ENCODE peak calls at places on chromosome 1, in nine cellular contexts. One of them, this sample, is unnamed.

GRCh38 chr1:172966844-172967540 is 83.7 kb downstream of the TNFSF18 start:
- DNase-seq in IMR-90: peak
- DNase-seq in endothelial cell of umbilical vein: peak
- DNase-seq in AG04450: no peak
- DNase-seq in RWPE1: no peak
- DNase-seq in H9: no peak
- DNase-seq in psoas muscle: no peak
- DNase-seq in right atrium auricular region: no peak
- DNase-seq in HL-60: no peak
- DNase-seq in this sample: no peak

GRCh38 chr1:86155061-86155806 is 1.3 kb downstream of the COL24A1 start:
- DNase-seq in IMR-90: no peak
- DNase-seq in endothelial cell of umbilical vein: no peak
- DNase-seq in AG04450: no peak
- DNase-seq in RWPE1: no peak
- DNase-seq in H9: peak
- DNase-seq in psoas muscle: peak
- DNase-seq in right atrium auricular region: peak
- DNase-seq in HL-60: no peak
- DNase-seq in this sample: peak

GRCh38 chr1:55402676-55403464 is 187.7 kb upstream of the USP24 start:
- DNase-seq in IMR-90: peak
- DNase-seq in endothelial cell of umbilical vein: no peak
- DNase-seq in AG04450: no peak
- DNase-seq in RWPE1: no peak
- DNase-seq in H9: no peak
- DNase-seq in psoas muscle: no peak
- DNase-seq in right atrium auricular region: no peak
- DNase-seq in HL-60: no peak
- DNase-seq in this sample: no peak

GRCh38 chr1:218374401-218374848 is 29.3 kb downstream of the TGFB2 start:
- DNase-seq in IMR-90: peak
- DNase-seq in endothelial cell of umbilical vein: no peak
- DNase-seq in AG04450: no peak
- DNase-seq in RWPE1: no peak
- DNase-seq in H9: no peak
- DNase-seq in psoas muscle: no peak
- DNase-seq in right atrium auricular region: no peak
- DNase-seq in HL-60: no peak
- DNase-seq in this sample: no peak

GRCh38 chr1:60903591-60903990 is 178.8 kb upstream of the NFIA start:
- DNase-seq in IMR-90: no peak
- DNase-seq in endothelial cell of umbilical vein: no peak
- DNase-seq in AG04450: no peak
- DNase-seq in RWPE1: no peak
- DNase-seq in H9: no peak
- DNase-seq in psoas muscle: peak
- DNase-seq in right atrium auricular region: peak
- DNase-seq in HL-60: no peak
- DNase-seq in this sample: no peak

GRCh38 chr1:234597894-234598293 is 12.1 kb downstream of the IRF2BP2 start:
- DNase-seq in IMR-90: peak
- DNase-seq in endothelial cell of umbilical vein: peak
- DNase-seq in AG04450: no peak
- DNase-seq in RWPE1: no peak
- DNase-seq in H9: no peak
- DNase-seq in psoas muscle: no peak
- DNase-seq in right atrium auricular region: peak
- DNase-seq in HL-60: peak
- DNase-seq in this sample: no peak

GRCh38 chr1:72846891-72847290 is 564.6 kb upstream of the NEGR1 start:
- DNase-seq in IMR-90: no peak
- DNase-seq in endothelial cell of umbilical vein: no peak
- DNase-seq in AG04450: no peak
- DNase-seq in RWPE1: no peak
- DNase-seq in H9: no peak
- DNase-seq in psoas muscle: no peak
- DNase-seq in right atrium auricular region: no peak
- DNase-seq in HL-60: no peak
- DNase-seq in this sample: no peak

GRCh38 chr1:231679109-231679508 is 52.5 kb downstream of the DISC1 start:
- DNase-seq in IMR-90: no peak
- DNase-seq in endothelial cell of umbilical vein: no peak
- DNase-seq in AG04450: no peak
- DNase-seq in RWPE1: no peak
- DNase-seq in H9: peak
- DNase-seq in psoas muscle: no peak
- DNase-seq in right atrium auricular region: no peak
- DNase-seq in HL-60: no peak
- DNase-seq in this sample: no peak

DNA sequence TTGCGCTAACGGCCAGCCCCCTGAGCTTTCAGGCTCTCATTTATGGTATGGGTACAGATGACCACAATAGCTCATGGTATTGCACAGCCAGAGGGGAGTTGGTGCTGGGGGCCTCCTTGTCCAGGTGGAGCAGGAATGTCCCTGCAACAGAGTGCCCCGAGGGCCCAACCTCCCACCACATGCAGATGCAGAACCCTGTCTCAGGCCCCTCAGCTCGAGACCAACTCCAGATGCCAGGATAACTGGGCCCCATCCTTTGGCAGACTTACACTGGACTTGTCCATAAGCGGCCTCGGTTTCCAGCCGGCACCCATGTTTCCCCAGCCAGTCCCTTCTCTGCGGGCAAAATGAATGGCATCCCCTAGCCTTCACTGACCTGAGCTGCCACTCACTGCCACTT is 67.1 kb downstream of the VWA5B1 start:
- DNase-seq in IMR-90: no peak
- DNase-seq in endothelial cell of umbilical vein: no peak
- DNase-seq in AG04450: no peak
- DNase-seq in RWPE1: no peak
- DNase-seq in H9: no peak
- DNase-seq in psoas muscle: no peak
- DNase-seq in right atrium auricular region: no peak
- DNase-seq in HL-60: no peak
- DNase-seq in this sample: no peak
- TF ChIP-seq CTCF in IMR-90: no peak
- TF ChIP-seq CTCF in endothelial cell of umbilical vein: no peak
- TF ChIP-seq CTCF in AG04450: no peak
- TF ChIP-seq CTCF in RWPE1: no peak
- TF ChIP-seq CTCF in H9: no peak
- TF ChIP-seq CTCF in psoas muscle: no peak
- TF ChIP-seq CTCF in right atrium auricular region: no peak
- TF ChIP-seq CTCF in HL-60: no peak
- TF ChIP-seq CTCF in this sample: no peak

GRCh38 chr1:113949007-113949406 is 19.9 kb downstream of the HIPK1 start:
- DNase-seq in IMR-90: no peak
- DNase-seq in endothelial cell of umbilical vein: peak
- DNase-seq in AG04450: no peak
- DNase-seq in RWPE1: peak
- DNase-seq in H9: no peak
- DNase-seq in psoas muscle: no peak
- DNase-seq in right atrium auricular region: no peak
- DNase-seq in HL-60: no peak
- DNase-seq in this sample: no peak
- H3K27ac ChIP-seq in IMR-90: no peak
- H3K27ac ChIP-seq in endothelial cell of umbilical vein: no peak
- H3K27ac ChIP-seq in AG04450: no peak
- H3K27ac ChIP-seq in RWPE1: no peak
- H3K27ac ChIP-seq in H9: no peak
- H3K27ac ChIP-seq in psoas muscle: no peak
- H3K27ac ChIP-seq in right atrium auricular region: no peak
- H3K27ac ChIP-seq in HL-60: no peak
- H3K27ac ChIP-seq in this sample: peak

DNA sequence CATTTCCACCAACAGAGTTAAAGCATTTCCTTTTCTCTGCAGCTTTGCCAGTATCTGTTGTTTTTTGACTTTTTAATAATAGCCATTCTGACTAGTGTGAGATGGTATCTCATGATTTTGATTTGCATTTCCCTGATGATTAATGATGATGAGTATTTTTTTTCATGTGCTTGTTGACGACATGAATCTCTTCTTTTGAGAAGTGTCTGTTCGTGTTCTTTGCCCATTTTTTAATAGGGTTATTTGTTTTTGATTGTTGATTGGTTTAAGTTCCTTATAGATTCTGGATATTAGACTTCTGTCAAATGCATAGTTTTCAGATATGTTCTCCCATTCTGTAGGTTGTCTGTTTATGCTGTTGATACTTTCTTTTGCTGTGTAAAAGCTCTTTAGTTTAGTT is 37.9 kb upstream of the PALMD start:
- DNase-seq in IMR-90: no peak
- DNase-seq in endothelial cell of umbilical vein: no peak
- DNase-seq in AG04450: no peak
- DNase-seq in RWPE1: no peak
- DNase-seq in H9: no peak
- DNase-seq in psoas muscle: no peak
- DNase-seq in right atrium auricular region: no peak
- DNase-seq in HL-60: no peak
- DNase-seq in this sample: no peak
- TF ChIP-seq CTCF in IMR-90: no peak
- TF ChIP-seq CTCF in endothelial cell of umbilical vein: no peak
- TF ChIP-seq CTCF in AG04450: no peak
- TF ChIP-seq CTCF in RWPE1: no peak
- TF ChIP-seq CTCF in H9: no peak
- TF ChIP-seq CTCF in psoas muscle: no peak
- TF ChIP-seq CTCF in right atrium auricular region: no peak
- TF ChIP-seq CTCF in HL-60: no peak
- TF ChIP-seq CTCF in this sample: no peak

DNA sequence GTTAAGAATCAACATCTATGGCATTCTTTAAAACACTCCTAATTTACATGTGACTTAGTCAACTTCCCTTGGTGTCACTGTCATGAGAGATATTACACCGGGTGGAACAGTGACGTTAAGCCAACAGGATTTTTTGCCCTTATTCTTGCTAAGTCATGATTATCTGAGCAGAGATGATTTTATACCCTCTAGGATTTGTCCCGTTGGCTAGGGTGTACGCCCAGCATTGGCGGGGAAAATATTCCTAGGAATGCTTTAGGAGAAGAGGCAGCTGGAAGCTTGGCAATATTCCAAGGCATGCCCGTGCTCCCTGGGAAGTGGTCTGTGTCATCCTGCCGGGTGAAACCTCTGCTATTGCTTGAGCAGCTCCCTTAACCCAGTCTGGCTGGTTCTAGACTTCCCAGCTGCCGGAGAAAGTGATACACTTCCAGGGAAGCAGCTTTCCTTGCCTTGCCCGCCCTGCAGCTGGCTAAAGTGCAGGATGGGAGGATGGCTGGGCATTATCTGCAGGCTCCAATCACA is 16.2 kb downstream of the CHRNB2 start:
- DNase-seq in IMR-90: peak
- DNase-seq in endothelial cell of umbilical vein: peak
- DNase-seq in AG04450: no peak
- DNase-seq in RWPE1: no peak
- DNase-seq in H9: no peak
- DNase-seq in psoas muscle: no peak
- DNase-seq in right atrium auricular region: no peak
- DNase-seq in HL-60: no peak
- DNase-seq in this sample: no peak
- H3K27ac ChIP-seq in IMR-90: no peak
- H3K27ac ChIP-seq in endothelial cell of umbilical vein: peak
- H3K27ac ChIP-seq in AG04450: peak
- H3K27ac ChIP-seq in RWPE1: no peak
- H3K27ac ChIP-seq in H9: no peak
- H3K27ac ChIP-seq in psoas muscle: no peak
- H3K27ac ChIP-seq in right atrium auricular region: no peak
- H3K27ac ChIP-seq in HL-60: no peak
- H3K27ac ChIP-seq in this sample: no peak

This sample was measured in coronary artery.